ENCODE peak calls at places on chromosomes 6 and 20, in ten cellular contexts. Z is H54; O is WERI-Rb-1; N is breast epithelium; T is heart left ventricle; M is IMR-90; B is activated CD4-positive, CD25-positive, alpha-beta regulatory T cell treated with anti-CD3 and anti-CD28 coated beads, Interleukin-2, amount 50 U/mL, for 16 hours; S is iPS DF 6.9; L is GM06990; U is adipocyte. H is an unnamed sample.

GRCh38 chr6:125236536-125237327 is 65.0 kb downstream of the HDDC2 start:
- DNase-seq in T (no peak), N (no peak), O (no peak), U (peak; percentile 79), B (no peak), L (no peak), M (peak; percentile 76), S (no peak), Z (no peak), H (no peak)

GRCh38 chr6:45480697-45481415 is 103.1 kb upstream of the SUPT3H start:
- DNase-seq in O (no peak), N (no peak), B (no peak), L (no peak), Z (no peak), M (no peak), U (peak; percentile 42), T (no peak), S (no peak), H (no peak)

GRCh38 chr6:37204014-37204751 is 34.2 kb downstream of the PIM1 start:
- DNase-seq in O (no peak), S (no peak), M (peak; percentile 47), T (no peak), U (peak; percentile 34), Z (no peak), B (no peak), L (no peak), N (no peak), H (peak; percentile 55)

GRCh38 chr6:157822221-157823000 is 635 bp upstream of the SNX9 start:
- DNase-seq in M (no peak), L (no peak), S (no peak), O (no peak), T (no peak), B (no peak), Z (no peak), U (peak; percentile 17), N (no peak), H (no peak)

GRCh38 chr6:139173172-139173571 is 38.3 kb downstream of the HECA start:
- DNase-seq in S (no peak), U (no peak), T (no peak), L (no peak), B (no peak), N (no peak), O (no peak), Z (no peak), M (peak; percentile 5), H (no peak)

GRCh38 chr6:63663147-63663877 is 27.7 kb downstream of the PHF3 start:
- DNase-seq in B (no peak), O (no peak), U (peak; percentile 62), Z (peak; percentile 11), S (no peak), N (no peak), M (peak; percentile 85), L (no peak), T (no peak), H (peak; percentile 68)

GRCh38 chr6:160041608-160042007 is 72.7 kb downstream of the IGF2R start:
- DNase-seq in O (no peak), U (peak; percentile 54), S (no peak), B (no peak), L (no peak), Z (no peak), N (peak; percentile 66), T (peak; percentile 52), M (peak; percentile 70), H (peak; percentile 82)

GRCh38 chr20:22684072-22684762 is 99.8 kb upstream of the FOXA2 start:
- DNase-seq in Z (peak; percentile 50), M (peak; percentile 67), S (peak; percentile 63), B (no peak), T (peak; percentile 55), L (peak; percentile 34), N (no peak), O (peak; percentile 52), U (peak; percentile 90), H (peak; percentile 54)

GRCh38 chr20:17485017-17485416 is 46.2 kb downstream of the BFSP1 start:
- DNase-seq in T (no peak), S (no peak), M (no peak), B (no peak), Z (no peak), U (no peak), O (no peak), L (no peak), N (no peak), H (peak; percentile 82)

GRCh38 chr6:156780117-156780641 is 3.0 kb downstream of the ARID1B start:
- DNase-seq in U (peak; percentile 93), N (no peak), O (peak; percentile 62), S (no peak), B (peak; percentile 41), Z (peak; percentile 67), T (peak; percentile 46), L (no peak), M (peak; percentile 96), H (peak; percentile 95)

GRCh38 chr6:138115877-138116660 is 8.8 kb upstream of the PERP start:
- DNase-seq in Z (peak; percentile 21), S (no peak), T (peak; percentile 24), L (peak; percentile 13), U (peak; percentile 91), M (peak; percentile 74), O (peak; percentile 38), B (peak; percentile 13), N (no peak), H (peak; percentile 44)

GRCh38 chr20:43844778-43845614 is 69.7 kb upstream of the TOX2 start:
- DNase-seq in S (no peak), N (no peak), B (no peak), M (peak; percentile 95), L (no peak), T (peak; percentile 64), U (peak; percentile 81), Z (peak; percentile 52), O (no peak), H (peak; percentile 84)

GRCh38 chr20:2521369-2522305 is 12.9 kb upstream of the ZNF343 start:
- DNase-seq in N (no peak), T (no peak), O (peak; percentile 61), M (peak; percentile 46), L (no peak), B (peak; percentile 28), U (peak; percentile 72), Z (peak; percentile 23), S (no peak), H (peak; percentile 6)

GRCh38 chr6:150006961-150007464 is 18.3 kb downstream of the RAET1L start:
- DNase-seq in U (peak; percentile 61), O (no peak), M (peak; percentile 13), L (peak; percentile 35), B (no peak), T (no peak), S (no peak), N (no peak), Z (no peak), H (no peak)

GRCh38 chr6:140217283-140217682 is 842.8 kb upstream of the CITED2 start:
- DNase-seq in U (no peak), N (no peak), L (no peak), O (no peak), T (no peak), S (no peak), M (no peak), B (no peak), Z (no peak), H (no peak)

GRCh38 chr6:167699141-167700036 is 127.3 kb upstream of the AFDN start:
- DNase-seq in B (no peak), S (no peak), M (no peak), O (no peak), U (no peak), N (no peak), L (peak; percentile 51), T (peak; percentile 81), Z (peak; percentile 18), H (no peak)

GRCh38 chr20:34952676-34953075 is 2.9 kb downstream of the GSS start:
- DNase-seq in O (no peak), T (no peak), U (no peak), S (no peak), N (no peak), Z (no peak), L (no peak), B (no peak), M (peak; percentile 19), H (no peak)

H was measured in mammary epithelial cell.